ENCODE peak calls at places on chromosomes 13 and 19, in four cellular contexts. Q, I, Y and S are unnamed samples.

GRCh38 chr19:18488403-18488723 is 33.5 kb downstream of the ELL start:
- DNase-seq in Y (no peak), Q (no peak), I (no peak), S (no peak)

GRCh38 chr13:73732350-73732749 is 401.9 kb downstream of the KLF12 start:
- DNase-seq in Q (no peak), I (no peak), Y (no peak), S (no peak)

GRCh38 chr19:10871711-10872550 is 578 bp downstream of the CARM1 start:
- DNase-seq in I (peak), Y (no peak), Q (peak), S (peak)

GRCh38 chr13:30932481-30933333 is at the start of gene TEX26:
- DNase-seq in Y (no peak), I (no peak), Q (no peak), S (no peak)

GRCh38 chr13:90302113-90302512 is 1045.4 kb upstream of the MIR17HG start:
- DNase-seq in I (no peak), Y (no peak), Q (no peak), S (no peak)

GRCh38 chr13:51844862-51845573 is at the start of gene TMEM272:
- DNase-seq in Y (no peak), Q (peak), I (peak), S (peak)

GRCh38 chr13:31697290-31697689 is 42.0 kb upstream of the RXFP2 start:
- DNase-seq in Q (no peak), Y (no peak), I (no peak), S (no peak)

GRCh38 chr19:3027981-3028304 is 1.1 kb downstream of the TLE2 start:
- DNase-seq in Y (no peak), Q (no peak), I (no peak), S (no peak)

GRCh38 chr13:84445776-84446175 is 563.5 kb upstream of the SLITRK1 start:
- DNase-seq in Y (no peak), I (no peak), Q (no peak), S (no peak)

GRCh38 chr13:111156421-111156820 is 41.3 kb downstream of the ARHGEF7 start:
- DNase-seq in Q (no peak), I (no peak), Y (no peak), S (no peak)

GRCh38 chr13:113357529-113357928 is 6.4 kb downstream of the GRTP1 start:
- DNase-seq in Y (no peak), I (no peak), Q (no peak), S (no peak)

DNA sequence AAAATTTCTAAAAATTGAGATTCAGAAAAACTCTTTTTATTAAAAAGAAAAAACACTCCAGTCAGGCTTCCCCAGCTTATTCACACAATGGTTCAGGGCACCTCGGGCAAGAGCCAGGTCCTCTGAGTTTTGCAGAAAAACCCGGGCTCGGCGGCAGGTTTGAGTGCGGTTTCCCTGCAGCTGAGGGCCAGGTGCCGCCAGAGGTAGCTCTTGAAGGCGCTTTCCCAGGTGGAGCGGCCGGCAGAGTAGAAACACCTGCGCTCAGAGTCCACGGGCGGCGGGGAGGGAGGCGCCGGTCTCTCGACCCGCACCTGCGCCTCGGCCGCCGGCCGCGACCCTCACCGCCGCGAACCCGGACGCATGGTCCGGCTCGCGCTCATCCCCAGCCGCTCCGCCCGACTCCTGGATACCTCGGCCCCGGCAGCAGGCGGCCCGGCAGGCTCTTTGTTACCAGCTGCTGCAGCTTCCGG is 444 bp downstream of the PROSER1 start:
- DNase-seq in Y (no peak), Q (peak), I (no peak), S (no peak)
- TF ChIP-seq CTCF in Y (no peak), Q (no peak), I (peak), S (no peak)

DNA sequence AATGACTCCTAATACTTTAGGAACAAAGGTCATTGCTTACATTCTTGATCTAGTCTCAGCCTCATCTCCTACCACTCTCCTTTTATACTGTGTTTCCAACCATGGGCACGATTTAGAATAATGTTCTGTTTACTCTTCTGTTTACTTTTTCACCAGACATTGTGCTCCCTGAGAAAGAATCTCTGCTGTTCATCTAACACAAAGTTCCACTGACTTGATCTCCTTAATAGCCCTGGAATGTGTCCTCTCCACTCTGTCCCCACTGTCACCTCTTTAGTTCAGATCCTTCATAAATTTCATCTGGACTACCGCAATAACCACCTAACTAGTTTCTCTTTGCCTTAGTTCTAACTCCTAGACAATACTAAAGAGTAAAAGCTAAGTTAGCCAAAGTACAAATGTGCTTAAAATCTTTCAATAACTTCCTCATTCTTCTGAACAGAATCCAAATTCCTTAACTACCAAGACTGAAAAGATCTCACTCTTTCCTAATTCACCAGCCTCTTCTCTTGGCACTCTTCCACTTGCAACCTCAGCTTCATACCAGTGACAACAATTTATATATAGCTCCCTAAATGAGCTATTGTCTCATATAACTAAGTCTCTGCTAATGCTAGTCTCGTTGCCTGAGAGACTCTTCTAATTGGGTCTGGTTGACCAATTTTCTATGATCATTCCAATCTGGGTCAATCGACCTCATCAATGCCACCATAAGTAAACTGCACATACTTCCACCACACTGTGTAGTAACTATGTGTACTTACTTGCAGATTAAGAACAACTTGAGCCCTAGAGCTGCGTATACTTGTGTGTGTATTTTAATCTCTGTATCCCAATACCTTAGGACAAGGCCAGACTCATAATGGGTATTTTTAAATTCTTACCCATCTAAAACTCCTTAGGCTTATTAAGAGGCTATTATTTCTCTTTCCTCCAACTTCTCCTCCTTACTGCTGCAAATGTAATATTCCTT is 179.9 kb downstream of the VWA8 start:
- DNase-seq in Q (no peak), Y (no peak), I (no peak), S (no peak)
- TF ChIP-seq CTCF in Q (no peak), Y (no peak), I (no peak), S (no peak)

DNA sequence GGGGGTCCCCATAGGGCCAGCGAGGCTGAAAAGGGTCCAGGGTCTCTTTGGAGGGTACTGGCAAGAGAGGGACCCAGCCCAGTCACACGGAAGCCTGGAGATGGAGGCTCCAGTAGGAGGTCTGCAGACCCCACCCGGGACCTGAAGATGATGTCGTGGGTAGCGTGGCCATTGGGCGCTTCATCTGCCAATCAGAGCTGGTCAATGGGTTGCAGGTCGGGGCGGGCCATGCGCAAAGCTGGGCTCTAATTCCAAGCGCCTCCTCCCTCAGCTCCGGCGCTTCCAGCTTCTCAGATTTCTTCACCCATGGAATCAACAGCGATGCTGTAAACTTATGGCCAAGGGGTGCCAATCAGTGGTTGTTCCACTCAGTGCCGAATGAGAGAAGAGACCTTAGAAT is 10.9 kb downstream of the SIGLEC12 start:
- DNase-seq in Q (no peak), Y (no peak), I (no peak), S (no peak)
- TF ChIP-seq CTCF in Q (no peak), Y (no peak), I (no peak), S (no peak)

DNA sequence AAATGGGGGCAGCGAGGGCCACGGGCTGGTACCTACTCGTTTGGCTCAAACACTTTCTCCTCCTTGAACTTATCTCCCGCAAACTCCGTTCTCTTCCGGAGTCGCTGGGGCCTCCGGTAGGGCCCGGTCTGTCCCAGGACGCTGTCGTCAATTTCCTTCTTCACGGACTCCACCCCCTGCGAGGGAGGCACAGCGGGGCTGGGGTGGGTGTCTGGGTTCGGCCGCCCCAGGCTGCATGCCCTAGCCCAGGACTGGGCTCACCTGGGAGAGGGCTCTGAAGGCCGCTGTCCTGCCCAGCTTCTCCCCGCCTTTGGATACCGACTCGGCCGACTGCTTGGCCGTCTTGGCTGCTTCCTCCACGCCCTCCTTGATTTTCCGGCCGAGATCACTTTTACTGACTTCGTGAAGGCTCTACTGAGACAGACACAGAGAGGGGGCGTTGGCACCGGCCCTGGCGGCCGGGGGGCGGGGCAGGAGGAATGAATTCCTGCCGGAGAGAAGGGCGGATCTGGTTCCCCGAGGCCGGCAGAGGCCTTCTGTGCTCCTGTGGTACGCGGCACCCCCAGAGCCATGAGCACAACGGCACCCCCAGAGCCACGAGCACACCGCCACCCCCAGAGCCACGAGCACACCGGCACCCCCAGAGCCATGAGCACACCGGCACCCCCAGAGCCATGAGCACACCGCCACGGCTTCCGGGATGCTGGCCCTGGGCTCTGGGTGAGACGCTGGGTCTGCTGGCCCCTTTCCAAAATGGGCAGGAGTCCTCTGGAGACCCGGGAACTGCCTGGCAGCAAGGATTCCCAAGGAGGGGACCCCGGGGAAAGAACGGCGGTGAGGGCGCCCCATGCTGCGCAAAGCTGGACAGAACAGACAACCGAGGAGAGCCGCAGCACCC is 8.1 kb upstream of the CTXN1 start:
- DNase-seq in I (no peak), Y (no peak), Q (no peak), S (no peak)
- TF ChIP-seq CTCF in I (no peak), Y (no peak), Q (no peak), S (no peak)

GRCh38 chr19:46661020-46661731 is at the start of gene DACT3:
- DNase-seq in Q (peak), Y (peak), I (peak), S (peak)
- TF ChIP-seq CTCF in Q (no peak), Y (no peak), I (no peak), S (no peak)